ENCODE peak calls at places on chromosome 2, in seven cellular contexts. Y, Q, F, I, B, A and R are unnamed samples.
A peak's percentile ranks its signal among the peaks of the same experiment; 100 is the strongest.

GRCh38 chr2:38264649-38265322 is 112.3 kb downstream of the ATL2 start:
- DNase-seq in Y (no peak), Q (no peak), F (peak; percentile 38), I (no peak), B (no peak), A (no peak), R (no peak)

GRCh38 chr2:180268006-180268405 is 260.9 kb upstream of the CWC22 start:
- DNase-seq in Y (no peak), Q (no peak), F (peak; percentile 61), I (no peak), B (no peak), A (no peak), R (no peak)

GRCh38 chr2:184004945-184005672 is 593.2 kb upstream of the ZNF804A start:
- DNase-seq in Y (no peak), Q (peak; percentile 62), F (no peak), I (no peak), B (no peak), A (peak; percentile 7), R (no peak)

GRCh38 chr2:169965495-169965894 is 138.2 kb downstream of the UBR3 start:
- DNase-seq in Y (no peak), Q (no peak), F (peak; percentile 36), I (no peak), B (no peak), A (no peak), R (no peak)

GRCh38 chr2:169528271-169528701 is 18.8 kb downstream of the KLHL41 start:
- DNase-seq in Y (peak; percentile 50), Q (peak; percentile 67), F (peak; percentile 46), I (peak; percentile 41), B (no peak), A (peak; percentile 63), R (peak; percentile 52)

GRCh38 chr2:11995381-11995947 is 249.0 kb downstream of the LPIN1 start:
- DNase-seq in Y (no peak), Q (no peak), F (no peak), I (peak; percentile 30), B (no peak), A (no peak), R (no peak)

GRCh38 chr2:148020036-148020357 is 540 bp downstream of the ORC4 start:
- DNase-seq in Y (no peak), Q (no peak), F (no peak), I (no peak), B (peak; percentile 46), A (no peak), R (no peak)

GRCh38 chr2:85308951-85309555 is 18.7 kb downstream of the TGOLN2 start:
- DNase-seq in Y (peak; percentile 78), Q (peak; percentile 84), F (peak; percentile 37), I (no peak), B (no peak), A (peak; percentile 76), R (no peak)

GRCh38 chr2:216721141-216721540 is 25.8 kb upstream of the IGFBP5 start:
- DNase-seq in Y (no peak), Q (no peak), F (no peak), I (no peak), B (no peak), A (no peak), R (no peak)

GRCh38 chr2:203225423-203226039 is 13.3 kb upstream of the CYP20A1 start:
- DNase-seq in Y (no peak), Q (peak; percentile 24), F (peak; percentile 22), I (no peak), B (no peak), A (no peak), R (no peak)

GRCh38 chr2:19687260-19687659 is 214.5 kb downstream of the TTC32 start:
- DNase-seq in Y (no peak), Q (no peak), F (no peak), I (no peak), B (no peak), A (no peak), R (no peak)

GRCh38 chr2:134333646-134334189 is 79.8 kb downstream of the MGAT5 start:
- DNase-seq in Y (no peak), Q (no peak), F (peak; percentile 30), I (no peak), B (peak; percentile 51), A (peak; percentile 46), R (peak; percentile 89)

GRCh38 chr2:28291811-28292455 is 100.7 kb upstream of the FOSL2 start:
- DNase-seq in Y (no peak), Q (no peak), F (no peak), I (no peak), B (no peak), A (no peak), R (no peak)

GRCh38 chr2:96095116-96095636 is 21.2 kb downstream of the ADRA2B start:
- DNase-seq in Y (no peak), Q (no peak), F (no peak), I (no peak), B (no peak), A (no peak), R (no peak)

GRCh38 chr2:231393149-231394131 is 2.1 kb upstream of the B3GNT7 start:
- DNase-seq in Y (peak; percentile 77), Q (peak; percentile 49), F (no peak), I (no peak), B (no peak), A (no peak), R (no peak)

GRCh38 chr2:169139993-169140767 is 70.8 kb downstream of the DHRS9 start:
- DNase-seq in Y (no peak), Q (no peak), F (no peak), I (no peak), B (no peak), A (no peak), R (no peak)

GRCh38 chr2:98608962-98609604 is 694 bp downstream of the UNC50 start:
- DNase-seq in Y (peak; percentile 75), Q (no peak), F (peak; percentile 47), I (no peak), B (no peak), A (no peak), R (peak; percentile 26)

GRCh38 chr2:145764631-145765030 is 1244.7 kb upstream of the ZEB2 start:
- DNase-seq in Y (no peak), Q (no peak), F (no peak), I (no peak), B (no peak), A (peak; percentile 23), R (no peak)

GRCh38 chr2:191345788-191346187 is 100.6 kb downstream of the MYO1B start:
- DNase-seq in Y (no peak), Q (no peak), F (peak; percentile 56), I (peak; percentile 44), B (no peak), A (no peak), R (no peak)

GRCh38 chr2:53235836-53236582 is 531.6 kb upstream of the CHAC2 start:
- DNase-seq in Y (no peak), Q (no peak), F (peak; percentile 24), I (peak; percentile 8), B (no peak), A (no peak), R (no peak)

GRCh38 chr2:19419211-19419880 is 60.9 kb upstream of the OSR1 start:
- DNase-seq in Y (no peak), Q (no peak), F (peak; percentile 65), I (no peak), B (no peak), A (no peak), R (no peak)

GRCh38 chr2:127609031-127609751 is 36.8 kb upstream of the GPR17 start:
- DNase-seq in Y (peak; percentile 30), Q (peak; percentile 5), F (no peak), I (no peak), B (no peak), A (no peak), R (no peak)

GRCh38 chr2:18402-19271 is 27.7 kb downstream of the FAM110C start:
- DNase-seq in Y (peak; percentile 60), Q (no peak), F (no peak), I (no peak), B (no peak), A (no peak), R (peak; percentile 10)

GRCh38 chr2:65831528-65831927 is 399.1 kb upstream of the SPRED2 start:
- DNase-seq in Y (no peak), Q (no peak), F (no peak), I (no peak), B (no peak), A (no peak), R (no peak)

GRCh38 chr2:26627350-26628105 is 13.6 kb downstream of the CIB4 start:
- DNase-seq in Y (peak; percentile 40), Q (no peak), F (no peak), I (no peak), B (no peak), A (no peak), R (no peak)

GRCh38 chr2:238155051-238155760 is 3.6 kb upstream of the ERFE start:
- DNase-seq in Y (peak; percentile 10), Q (peak; percentile 68), F (no peak), I (no peak), B (no peak), A (no peak), R (no peak)

GRCh38 chr2:140916410-140916809 is 1214.4 kb downstream of the LRP1B start:
- DNase-seq in Y (no peak), Q (no peak), F (no peak), I (peak; percentile 11), B (no peak), A (no peak), R (no peak)

GRCh38 chr2:209772316-209772715 is 684 bp downstream of the UNC80 start:
- DNase-seq in Y (no peak), Q (peak; percentile 30), F (no peak), I (no peak), B (no peak), A (peak; percentile 21), R (no peak)

GRCh38 chr2:127719301-127720218 is 18.3 kb downstream of the SFT2D3 start:
- DNase-seq in Y (no peak), Q (no peak), F (no peak), I (no peak), B (no peak), A (no peak), R (no peak)

GRCh38 chr2:105397959-105398521 is 811 bp downstream of the FHL2 start:
- DNase-seq in Y (no peak), Q (no peak), F (no peak), I (no peak), B (no peak), A (no peak), R (no peak)

GRCh38 chr2:184879671-184880070 is 281.3 kb downstream of the ZNF804A start:
- DNase-seq in Y (no peak), Q (no peak), F (peak; percentile 97), I (no peak), B (no peak), A (no peak), R (no peak)

GRCh38 chr2:16478817-16479216 is 186.8 kb downstream of the CYRIA start:
- DNase-seq in Y (no peak), Q (no peak), F (no peak), I (peak; percentile 2), B (no peak), A (no peak), R (no peak)

GRCh38 chr2:3759331-3759730 is 56.0 kb downstream of the DCDC2C start:
- DNase-seq in Y (no peak), Q (peak; percentile 2), F (peak; percentile 16), I (no peak), B (no peak), A (no peak), R (no peak)

GRCh38 chr2:225670111-225670974 is 270.8 kb downstream of the NYAP2 start:
- DNase-seq in Y (no peak), Q (no peak), F (peak; percentile 60), I (peak; percentile 30), B (peak; percentile 47), A (peak; percentile 15), R (peak; percentile 40)

GRCh38 chr2:181679544-181679979 is 755 bp downstream of the NEUROD1 start:
- DNase-seq in Y (no peak), Q (peak; percentile 37), F (no peak), I (no peak), B (no peak), A (no peak), R (no peak)

GRCh38 chr2:233353769-233354499 is at the start of gene DGKD:
- DNase-seq in Y (no peak), Q (peak; percentile 49), F (peak; percentile 15), I (peak; percentile 78), B (peak; percentile 34), A (peak; percentile 67), R (no peak)

GRCh38 chr2:217530399-217531100 is 472.2 kb downstream of the TNS1 start:
- DNase-seq in Y (no peak), Q (no peak), F (peak; percentile 34), I (no peak), B (no peak), A (no peak), R (no peak)

GRCh38 chr2:9178110-9178904 is 28.3 kb upstream of the ASAP2 start:
- DNase-seq in Y (no peak), Q (no peak), F (peak; percentile 44), I (peak; percentile 72), B (no peak), A (no peak), R (no peak)